ENCODE peak calls at places on chromosomes 16 and 17, in five cellular contexts. G is mammary epithelial cell, D is PC-9, P is Panc1, V is keratinocyte. F is an unnamed sample. For H3K36me3, the result is how much of the 10 kb centered on the place peaks cover.

GRCh38 chr17:75829747-75830146 is 14.5 kb downstream of the UNC13D start:
- DNase-seq in P (no peak), V (no peak), D (no peak), G (no peak), F (no peak)

GRCh38 chr17:48011405-48012150 is 26.0 kb downstream of the COPZ2 start:
- DNase-seq in V (no peak), G (peak), P (peak), D (peak), F (no peak)

GRCh38 chr17:34252138-34252889 is 2.8 kb upstream of the CCL2 start:
- DNase-seq in P (no peak), D (no peak), V (no peak), G (no peak), F (peak)

GRCh38 chr17:81444610-81445339 is 49.5 kb downstream of the BAHCC1 start:
- DNase-seq in G (no peak), V (no peak), P (no peak), D (no peak), F (no peak)

GRCh38 chr16:9128346-9129342 is 37.2 kb downstream of the HAPSTR1 start:
- DNase-seq in P (no peak), D (no peak), G (no peak), V (no peak), F (no peak)

GRCh38 chr17:21475555-21475954 is 99.4 kb downstream of the KCNJ12 start:
- DNase-seq in V (no peak), G (no peak), D (no peak), P (no peak), F (no peak)

GRCh38 chr16:54459509-54460235 is 173.1 kb upstream of the IRX3 start:
- DNase-seq in P (no peak), G (no peak), V (no peak), D (no peak), F (no peak)

GRCh38 chr16:86089341-86089900 is 190.5 kb downstream of the IRF8 start:
- DNase-seq in D (no peak), G (no peak), P (no peak), V (no peak), F (no peak)

GRCh38 chr17:41547378-41547841 is 19.3 kb upstream of the KRT19 start:
- DNase-seq in V (no peak), D (no peak), G (no peak), P (no peak), F (no peak)

GRCh38 chr16:12259258-12259657 is 282.7 kb downstream of the SNX29 start:
- DNase-seq in V (no peak), P (no peak), G (no peak), D (no peak), F (no peak)

GRCh38 chr17:80829166-80829813 is 162.4 kb upstream of the CHMP6 start:
- DNase-seq in G (no peak), P (no peak), V (no peak), D (no peak), F (no peak)

GRCh38 chr17:60087882-60088669 is 9.4 kb upstream of the HEATR6 start:
- DNase-seq in V (no peak), P (no peak), D (peak), G (no peak), F (no peak)

GRCh38 chr17:39867084-39867890 is 715 bp upstream of the ZPBP2 start:
- DNase-seq in P (no peak), G (no peak), V (no peak), D (no peak), F (no peak)

GRCh38 chr17:48215583-48216139 is 108.1 kb downstream of the SNX11 start:
- DNase-seq in D (peak), V (no peak), G (peak), P (no peak), F (no peak)

GRCh38 chr17:72624652-72625051 is 467.8 kb downstream of the SLC39A11 start:
- DNase-seq in V (no peak), G (no peak), P (no peak), D (no peak), F (no peak)

GRCh38 chr17:33291248-33292183 is 1.6 kb downstream of the ASIC2 start:
- DNase-seq in V (no peak), D (no peak), G (peak), P (no peak), F (no peak)

GRCh38 chr17:37458805-37459204 is 30.9 kb upstream of the DUSP14 start:
- DNase-seq in P (no peak), D (no peak), G (peak), V (no peak), F (no peak)

GRCh38 chr17:37463039-37463438 is 26.7 kb upstream of the DUSP14 start:
- DNase-seq in P (no peak), D (no peak), G (no peak), V (no peak), F (no peak)

GRCh38 chr17:37465058-37465616 is 24.6 kb upstream of the DUSP14 start:
- DNase-seq in D (no peak), G (peak), P (no peak), V (no peak), F (no peak)

GRCh38 chr17:37461668-37462067 is 28.0 kb upstream of the DUSP14 start:
- DNase-seq in P (no peak), V (no peak), G (no peak), D (no peak), F (no peak)

DNA sequence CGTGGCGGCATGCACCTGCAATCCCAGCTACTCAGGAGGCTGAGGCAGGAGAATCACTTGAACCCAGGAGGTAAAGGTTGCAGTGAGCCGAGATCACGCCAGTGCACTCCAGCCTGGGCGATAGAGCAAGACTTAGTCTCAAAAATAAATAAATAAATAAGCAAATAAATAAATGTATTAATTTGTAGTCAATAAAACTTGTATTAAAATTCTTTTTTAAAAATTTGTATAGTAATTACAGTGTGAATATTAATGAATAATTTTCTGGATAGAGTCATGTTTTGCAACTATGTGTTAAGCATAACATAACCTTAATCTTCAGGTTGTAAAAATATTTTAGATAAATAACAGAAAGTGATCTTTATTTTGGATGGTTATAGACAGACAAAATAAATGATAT is 27.2 kb upstream of the DUSP14 start:
- DNase-seq in D (no peak), G (no peak), V (no peak), P (no peak), F (no peak)
- H3K36me3 ChIP-seq in D (under half), G (under half), V (under half), P (under half), F (under half)

DNA sequence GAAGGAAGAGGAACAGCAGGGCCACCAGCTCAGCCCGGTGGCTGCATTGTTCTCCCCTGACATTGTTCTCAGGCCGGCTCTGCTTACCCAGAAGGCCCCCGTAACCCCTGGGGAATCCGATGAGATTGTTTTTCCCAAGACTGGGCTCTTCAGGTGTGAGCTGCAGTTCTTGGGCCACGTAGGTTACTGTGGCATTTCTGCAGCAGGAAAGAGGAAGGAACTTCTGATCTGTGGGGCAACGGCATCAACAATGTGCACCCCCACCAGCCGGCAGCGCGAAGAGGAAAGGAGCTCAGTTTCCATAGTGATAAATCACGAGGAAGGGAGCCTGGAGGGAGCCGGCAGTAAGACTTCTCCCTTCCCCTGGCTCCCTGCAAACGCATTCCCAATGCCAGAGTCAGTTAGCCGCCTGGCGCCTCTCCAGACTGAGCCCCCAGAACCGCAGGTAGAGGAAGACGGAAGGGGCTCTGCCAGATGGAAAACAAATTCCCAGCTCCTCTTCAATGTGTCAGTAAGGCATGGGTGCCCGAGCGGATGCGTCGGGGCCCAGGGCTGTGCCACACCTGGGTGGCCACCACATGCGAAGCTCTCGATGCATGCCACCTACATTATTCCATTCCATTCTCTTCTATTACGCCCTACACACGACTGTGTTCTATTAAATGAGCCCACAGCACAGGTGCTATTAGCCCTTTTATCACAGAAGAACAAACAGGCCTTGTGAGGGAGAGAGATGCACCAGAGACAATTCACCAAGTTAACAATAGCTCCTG is 21.5 kb upstream of the PECAM1 start:
- DNase-seq in P (no peak), D (no peak), V (no peak), G (no peak), F (peak)
- H3K4me3 ChIP-seq in P (no peak), D (no peak), V (no peak), G (no peak), F (no peak)

GRCh38 chr17:49488612-49489011 is 6.5 kb upstream of the NGFR start:
- DNase-seq in P (no peak), V (no peak), D (no peak), G (no peak), F (no peak)
- H3K36me3 ChIP-seq in P (under half), V (under half), D (under half), G (under half), F (under half)

DNA sequence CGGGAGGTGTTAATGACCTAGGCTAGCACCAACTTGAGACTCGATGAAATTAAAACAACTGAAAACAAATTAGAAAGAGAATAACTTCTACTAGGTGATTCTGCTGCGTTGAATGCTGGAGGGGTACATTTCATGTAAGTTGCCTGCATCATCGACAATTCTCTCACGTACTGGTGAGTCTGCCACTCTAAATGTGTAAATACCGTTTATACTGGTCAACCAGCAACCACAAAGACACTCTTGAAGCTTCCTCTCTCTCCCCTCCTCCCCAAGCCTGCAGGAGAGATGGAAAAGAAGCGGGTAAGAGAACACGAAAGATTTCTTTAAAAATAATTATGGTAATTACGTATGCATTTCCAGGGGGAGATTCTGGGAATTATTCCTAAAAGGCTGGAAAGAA is 68.7 kb upstream of the MRTFB start:
- DNase-seq in V (no peak), P (no peak), D (no peak), G (no peak), F (no peak)
- H3K4me3 ChIP-seq in V (no peak), P (no peak), D (no peak), G (no peak), F (no peak)

GRCh38 chr17:5362162-5362811 is 57.2 kb downstream of the NUP88 start:
- DNase-seq in V (no peak), P (no peak), D (no peak), G (no peak), F (no peak)

GRCh38 chr17:5361426-5361825 is 58.0 kb downstream of the NUP88 start:
- DNase-seq in G (no peak), V (no peak), P (no peak), D (no peak), F (no peak)

GRCh38 chr17:5364156-5364555 is 55.3 kb downstream of the NUP88 start:
- DNase-seq in V (peak), D (no peak), P (no peak), G (peak), F (no peak)

GRCh38 chr17:5364696-5365095 is 54.8 kb downstream of the NUP88 start:
- DNase-seq in G (no peak), P (no peak), D (no peak), V (no peak), F (no peak)

DNA sequence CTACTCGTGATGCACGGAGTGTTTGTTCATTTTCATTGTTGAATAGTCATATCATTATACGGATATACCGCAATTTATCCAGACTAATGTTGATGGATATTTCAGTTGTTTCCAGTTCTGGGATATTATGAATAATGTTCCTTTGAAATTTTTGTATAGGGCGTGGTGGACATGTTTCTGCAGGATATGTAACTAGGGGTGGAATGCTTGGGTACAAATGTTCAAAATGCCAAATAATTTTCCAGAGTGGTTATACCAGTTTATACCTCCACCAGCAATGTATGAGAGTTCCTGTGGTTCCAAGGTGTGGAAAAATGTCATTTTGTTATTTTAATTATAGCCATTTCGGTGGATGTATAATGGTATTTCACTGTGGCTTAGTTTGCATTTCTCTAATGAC is 53.6 kb downstream of the NUP88 start:
- DNase-seq in D (no peak), G (peak), P (no peak), V (peak), F (no peak)
- H3K36me3 ChIP-seq in D (under half), G (under half), P (under half), V (under half), F (under half)

GRCh38 chr16:68238029-68238345 is 2.1 kb upstream of the ESRP2 start:
- DNase-seq in G (no peak), P (no peak), V (no peak), D (no peak), F (no peak)
- H3K4me3 ChIP-seq in G (peak), P (peak), V (peak), D (peak), F (peak)

F was measured in kidney epithelial cell.